ENCODE peak calls at places on chromosome 11, in six cellular contexts. Z is lower lobe of right lung, A is right lobe of liver, E is keratinocyte, U is AG04450, I is thoracic aorta. K is an unnamed sample. For H3K27me3, the result is how much of the 10 kb centered on the place peaks cover.

GRCh38 chr11:7165911-7166310 is 77.1 kb downstream of the RBMXL2 start:
- DNase-seq in Z (no peak), A (no peak), E (no peak), U (no peak), I (no peak), K (no peak)

GRCh38 chr11:91310085-91310484 is 914.5 kb upstream of the FAT3 start:
- DNase-seq in Z (no peak), A (no peak), E (no peak), U (no peak), I (no peak), K (no peak)

GRCh38 chr11:77068461-77069335 is 1.9 kb downstream of the CAPN5 start:
- DNase-seq in Z (no peak), A (no peak), E (no peak), U (no peak), I (no peak), K (no peak)

GRCh38 chr11:19739872-19740271 is 27.2 kb downstream of the NAV2 start:
- DNase-seq in Z (no peak), A (no peak), E (no peak), U (no peak), I (no peak), K (no peak)

GRCh38 chr11:18394928-18395734 is 768 bp downstream of the LDHA start:
- DNase-seq in Z (no peak), A (no peak), E (no peak), U (no peak), I (no peak), K (no peak)

GRCh38 chr11:33633251-33634003 is 67.2 kb downstream of the C11orf91 start:
- DNase-seq in Z (no peak), A (no peak), E (peak), U (no peak), I (no peak), K (peak)

GRCh38 chr11:19472679-19473078 is 231.9 kb upstream of the E2F8 start:
- DNase-seq in Z (no peak), A (no peak), E (no peak), U (no peak), I (no peak), K (no peak)

GRCh38 chr11:19345519-19345847 is 104.7 kb upstream of the E2F8 start:
- DNase-seq in Z (no peak), A (no peak), E (no peak), U (no peak), I (no peak), K (no peak)

GRCh38 chr11:67268684-67269268 is 2.5 kb downstream of the GRK2 start:
- DNase-seq in Z (peak), A (peak), E (no peak), U (no peak), I (no peak), K (no peak)

GRCh38 chr11:67268036-67268683 is 1.9 kb downstream of the GRK2 start:
- DNase-seq in Z (peak), A (peak), E (no peak), U (no peak), I (no peak), K (no peak)

GRCh38 chr11:67270256-67271211 is 4.3 kb downstream of the GRK2 start:
- DNase-seq in Z (peak), A (peak), E (no peak), U (no peak), I (no peak), K (peak)

GRCh38 chr11:67271212-67271547 is 4.9 kb downstream of the GRK2 start:
- DNase-seq in Z (no peak), A (no peak), E (no peak), U (no peak), I (no peak), K (no peak)

GRCh38 chr11:67269401-67270255 is 3.4 kb downstream of the GRK2 start:
- DNase-seq in Z (peak), A (peak), E (no peak), U (no peak), I (no peak), K (no peak)
- H3K4me3 ChIP-seq in Z (peak), A (peak), E (peak), U (peak), I (peak), K (peak)

GRCh38 chr11:65032216-65032615 is 5.0 kb downstream of the SNX15 start:
- DNase-seq in Z (no peak), A (no peak), E (no peak), U (no peak), I (no peak), K (no peak)

GRCh38 chr11:65026810-65027209 is 429 bp upstream of the SNX15 start:
- DNase-seq in Z (no peak), A (no peak), E (peak), U (no peak), I (no peak), K (no peak)

GRCh38 chr11:65021509-65021908 is 5.7 kb upstream of the SNX15 start:
- DNase-seq in Z (no peak), A (no peak), E (no peak), U (no peak), I (no peak), K (no peak)

DNA sequence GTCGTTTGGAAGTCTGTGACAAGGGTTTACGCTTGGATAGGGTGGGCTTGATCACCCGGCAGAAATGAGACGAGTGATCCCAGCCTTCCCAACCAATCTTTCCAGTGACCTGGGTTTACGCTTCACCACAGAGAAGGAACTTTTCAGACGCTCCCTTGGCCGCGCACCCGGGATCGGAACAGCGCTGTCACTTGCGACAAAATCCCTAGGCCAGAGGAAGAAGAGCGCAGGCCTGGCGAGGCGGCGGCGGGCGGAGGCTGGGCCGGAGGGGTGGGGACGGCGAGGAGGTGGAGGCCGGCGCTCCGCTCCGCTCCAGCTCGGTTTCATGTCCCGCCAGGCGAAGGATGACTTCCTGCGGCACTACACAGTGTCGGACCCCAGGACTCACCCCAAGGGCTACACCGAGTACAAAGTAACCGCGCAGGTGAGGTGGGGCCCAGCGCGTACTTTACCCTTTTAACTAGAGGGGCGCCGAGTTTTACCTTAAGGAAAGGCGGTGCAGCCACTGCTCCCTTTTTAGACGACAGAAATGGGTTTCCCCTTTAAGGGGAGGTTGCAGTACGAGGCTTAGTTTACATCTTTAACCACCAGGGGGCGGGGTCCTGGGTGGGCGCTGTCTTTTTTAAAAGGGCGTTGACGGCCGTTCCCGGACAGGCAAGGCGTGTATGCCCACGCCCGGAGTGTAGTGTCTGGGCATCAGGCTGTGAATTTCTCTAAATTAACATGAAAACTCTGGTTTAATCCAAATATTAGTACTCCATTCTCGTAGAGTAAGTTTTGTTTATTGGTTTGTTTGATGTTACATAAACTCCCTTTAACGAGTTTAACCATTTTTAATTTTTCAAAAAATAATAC is at the start of gene SNX15:
- DNase-seq in Z (peak), A (peak), E (peak), U (peak), I (peak), K (peak)
- TF ChIP-seq CTCF in Z (peak), A (peak), E (peak), U (peak), I (peak), K (peak)

DNA sequence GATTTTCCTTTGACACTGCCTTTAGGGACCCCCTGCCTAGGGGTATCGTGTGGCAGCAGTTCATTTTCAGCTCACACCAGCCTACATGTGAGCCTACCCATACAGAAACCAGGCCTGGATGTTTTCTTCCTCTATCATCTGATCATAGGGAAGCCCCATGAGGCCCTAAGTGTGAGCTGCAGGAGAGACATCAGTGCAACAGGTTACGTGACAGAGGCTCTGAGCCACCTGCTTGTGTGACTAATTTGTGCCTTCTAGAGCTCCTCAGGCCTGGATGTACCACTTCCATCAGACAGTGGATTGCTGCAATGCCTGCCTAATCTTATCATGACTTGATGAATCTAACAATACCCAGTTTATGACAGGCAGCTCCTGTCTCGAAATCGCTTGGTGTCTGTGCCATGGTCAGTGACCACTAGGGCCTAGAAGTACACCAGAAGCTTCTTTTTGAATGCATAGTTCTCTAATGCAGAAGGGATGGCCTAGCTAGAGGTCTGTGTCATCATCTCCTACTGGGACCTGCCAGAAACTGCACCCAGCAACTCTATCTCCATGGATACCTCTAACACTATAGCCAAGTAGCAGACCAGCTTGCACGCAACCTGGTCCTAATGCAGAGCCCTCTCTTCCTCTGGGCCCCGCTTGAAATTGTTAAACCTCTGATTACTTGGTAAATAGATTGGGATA is 109.7 kb upstream of the CLPB start:
- DNase-seq in Z (no peak), A (no peak), E (no peak), U (no peak), I (no peak), K (no peak)
- H3K27me3 ChIP-seq in Z (under half), A (under half), E (under half), U (half or more), I (under half), K (under half)

DNA sequence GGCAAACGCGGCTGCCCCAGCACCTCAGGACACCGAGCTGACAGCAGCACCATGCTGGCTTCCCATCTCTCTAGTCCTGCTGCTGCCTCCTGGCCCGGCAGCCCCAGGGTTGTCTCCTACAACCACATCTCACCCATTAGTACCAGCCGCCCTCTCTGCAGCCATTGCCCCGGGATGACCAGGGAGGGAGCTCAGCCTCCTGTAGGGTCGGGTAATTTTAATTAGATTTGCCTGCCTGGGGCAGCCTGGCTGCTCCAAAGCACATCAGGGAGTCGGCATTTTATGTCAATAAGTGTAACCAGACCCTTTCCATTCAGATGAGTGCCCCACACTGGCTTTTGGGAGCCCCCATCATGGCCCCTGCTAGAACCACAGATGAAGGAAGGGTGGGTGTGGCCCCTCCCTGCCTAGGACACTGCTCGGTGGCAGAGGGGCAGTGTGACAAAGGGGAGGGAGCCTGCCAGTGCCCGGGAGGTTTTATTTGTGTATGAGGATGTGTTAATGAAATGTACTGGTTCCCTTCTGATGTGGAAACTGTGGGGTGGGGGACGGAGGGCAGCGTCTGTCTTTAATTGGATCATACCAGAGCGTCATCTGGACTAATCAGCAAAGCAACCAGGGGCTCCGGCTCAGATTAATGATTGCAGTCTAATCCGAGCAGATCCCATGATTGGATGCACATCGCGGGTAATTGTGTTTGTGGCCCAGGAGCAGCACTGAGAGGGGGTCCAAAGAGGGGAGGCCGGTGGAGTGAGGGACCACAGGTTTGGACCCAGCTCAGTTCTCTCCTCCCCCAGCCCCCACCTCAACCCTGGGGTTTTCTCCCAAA is 125.3 kb downstream of the FEZ1 start:
- DNase-seq in Z (no peak), A (no peak), E (no peak), U (no peak), I (no peak), K (no peak)
- H3K4me3 ChIP-seq in Z (no peak), A (no peak), E (no peak), U (no peak), I (no peak), K (no peak)

DNA sequence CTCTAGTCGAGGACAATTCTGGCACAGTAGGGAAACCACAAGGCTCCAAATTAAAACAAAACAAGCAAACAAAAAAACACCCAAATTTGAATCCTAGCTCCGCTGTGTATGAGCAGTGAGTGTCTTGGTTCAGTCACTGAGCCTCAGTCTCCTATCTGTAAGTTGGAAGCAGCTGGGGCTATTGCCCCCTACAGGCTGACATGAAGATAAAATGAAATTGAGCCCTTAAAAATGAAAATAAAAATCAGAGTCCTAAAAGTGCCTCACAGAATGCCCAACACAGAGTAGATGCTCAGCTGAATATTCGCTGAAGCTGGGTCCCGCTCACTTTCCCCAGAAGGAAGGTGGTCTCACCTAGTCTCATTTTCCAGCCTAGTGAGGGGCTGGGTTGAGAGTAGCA is 65.2 kb downstream of the PDE2A start:
- DNase-seq in Z (no peak), A (no peak), E (no peak), U (no peak), I (no peak), K (no peak)
- TF ChIP-seq CTCF in Z (peak), A (peak), E (peak), U (peak), I (no peak), K (peak)

DNA sequence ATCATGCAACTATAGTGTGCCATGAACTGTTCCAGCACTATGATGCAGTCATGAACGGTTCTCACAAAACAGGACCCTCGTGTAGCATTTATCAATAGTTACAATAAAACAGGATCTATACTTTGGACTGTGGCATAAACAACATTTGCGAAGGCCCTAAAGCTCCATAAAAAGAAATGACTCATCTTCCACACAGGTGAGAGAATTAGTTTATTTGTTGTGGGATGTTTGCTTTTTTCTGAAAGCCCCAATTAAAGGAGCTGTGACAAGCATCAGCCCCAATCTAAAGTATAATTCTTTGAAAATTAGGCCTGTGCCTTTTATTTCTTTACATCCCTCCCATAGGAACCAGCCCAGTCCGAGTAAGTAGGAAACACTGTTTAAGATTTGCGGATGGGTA is 51.4 kb downstream of the PAMR1 start:
- DNase-seq in Z (no peak), A (no peak), E (no peak), U (no peak), I (no peak), K (no peak)
- H3K27me3 ChIP-seq in Z (under half), A (under half), E (under half), U (under half), I (under half), K (under half)

GRCh38 chr11:276219-276618 is 2.0 kb upstream of the NLRP6 start:
- DNase-seq in Z (no peak), A (no peak), E (no peak), U (no peak), I (no peak), K (no peak)

GRCh38 chr11:280762-281485 is 2.7 kb downstream of the NLRP6 start:
- DNase-seq in Z (peak), A (peak), E (no peak), U (no peak), I (no peak), K (no peak)

GRCh38 chr11:279966-280761 is 2.0 kb downstream of the NLRP6 start:
- DNase-seq in Z (peak), A (peak), E (no peak), U (no peak), I (no peak), K (no peak)

GRCh38 chr11:279040-279965 is 1.1 kb downstream of the NLRP6 start:
- DNase-seq in Z (peak), A (peak), E (no peak), U (no peak), I (no peak), K (no peak)

GRCh38 chr11:278001-278951 is at the start of gene NLRP6:
- DNase-seq in Z (no peak), A (no peak), E (no peak), U (no peak), I (no peak), K (no peak)
- H3K4me3 ChIP-seq in Z (peak), A (peak), E (no peak), U (no peak), I (peak), K (no peak)

GRCh38 chr11:66288866-66289547 is at the start of gene YIF1A:
- DNase-seq in Z (peak), A (peak), E (peak), U (peak), I (peak), K (peak)
- TF ChIP-seq CTCF in Z (no peak), A (no peak), E (no peak), U (no peak), I (no peak), K (no peak)

DNA sequence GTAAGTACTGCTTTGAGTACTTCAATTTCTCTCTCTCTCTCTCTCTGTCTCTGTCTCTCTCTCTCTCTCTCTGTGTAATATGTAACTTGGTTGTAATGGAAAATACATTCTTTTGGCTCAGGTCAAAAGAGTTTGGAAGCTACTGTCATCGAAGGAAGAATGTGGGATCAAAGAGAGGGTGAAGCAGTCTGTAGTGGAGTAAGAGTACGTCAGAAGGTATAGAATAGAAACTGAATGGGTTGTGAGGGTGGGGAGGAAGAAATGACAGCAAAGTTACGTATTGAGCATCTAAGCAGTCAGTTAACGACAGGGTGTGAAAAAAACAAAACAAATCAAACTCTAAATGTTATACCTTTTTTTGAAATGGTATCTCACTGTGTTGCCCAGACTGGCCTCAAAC is 10.0 kb downstream of the NCAM1 start:
- DNase-seq in Z (no peak), A (no peak), E (no peak), U (no peak), I (no peak), K (no peak)
- H3K27me3 ChIP-seq in Z (under half), A (under half), E (under half), U (under half), I (under half), K (under half)

DNA sequence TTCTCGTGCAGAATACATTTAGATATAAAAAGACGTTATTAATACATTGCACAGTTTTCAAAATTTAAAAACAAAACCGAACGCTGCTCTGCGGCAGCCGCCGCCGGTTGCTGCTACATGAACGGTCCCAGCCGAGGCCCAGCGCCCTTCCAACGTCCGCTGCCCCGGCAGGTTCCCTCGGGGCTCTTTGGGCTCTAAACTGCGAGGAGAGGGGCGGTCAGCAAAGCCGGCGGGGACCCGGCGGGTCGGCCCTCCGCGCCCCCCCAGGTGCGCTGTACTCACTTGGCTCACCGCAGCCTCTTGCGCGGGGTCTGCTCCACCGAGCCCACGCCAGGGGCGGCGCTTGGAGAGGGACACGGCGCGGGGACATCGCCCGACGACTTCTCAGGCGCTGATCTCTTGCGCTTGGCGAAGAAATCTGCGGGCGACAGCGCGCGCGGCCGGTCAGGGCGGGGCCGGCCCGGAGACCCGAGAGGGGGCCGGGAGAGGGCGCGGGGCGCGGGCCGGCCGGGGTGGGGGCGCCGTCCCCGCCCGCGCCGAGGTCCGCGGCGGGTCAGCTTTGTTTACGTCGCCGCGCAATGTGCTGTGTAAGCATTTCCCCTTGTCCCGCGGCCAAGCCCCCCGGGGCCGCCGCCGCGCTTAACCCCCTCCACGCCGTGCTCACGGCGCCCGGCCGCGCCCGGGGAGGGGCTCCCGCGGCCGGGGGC is 1.7 kb downstream of the CDKN1C start:
- DNase-seq in Z (no peak), A (no peak), E (no peak), U (no peak), I (no peak), K (no peak)
- H3K4me3 ChIP-seq in Z (peak), A (peak), E (peak), U (peak), I (peak), K (peak)

K was measured in kidney epithelial cell.